ENCODE peak calls at places on chromosomes 5 and 9, in seven cellular contexts. One of them, this sample, is unnamed.

GRCh38 chr5:159049844-159050318 is 49.8 kb downstream of the EBF1 start:
- DNase-seq in K562: no peak
- DNase-seq in HCT116: no peak
- DNase-seq in HepG2: no peak
- DNase-seq in SK-N-SH: peak; percentile 39
- DNase-seq in T47D: peak; percentile 26
- DNase-seq in H1: no peak
- DNase-seq in this sample: no peak

GRCh38 chr9:1429328-1429727 is 379.2 kb downstream of the DMRT2 start:
- DNase-seq in T47D: peak; percentile 70
- DNase-seq in HCT116: no peak
- DNase-seq in SK-N-SH: peak; percentile 2
- DNase-seq in HepG2: peak; percentile 39
- DNase-seq in H1: peak; percentile 52
- DNase-seq in K562: no peak
- DNase-seq in this sample: no peak

GRCh38 chr5:151274666-151275065 is 21.7 kb downstream of the GM2A start:
- DNase-seq in HCT116: no peak
- DNase-seq in H1: no peak
- DNase-seq in K562: no peak
- DNase-seq in T47D: no peak
- DNase-seq in HepG2: no peak
- DNase-seq in SK-N-SH: no peak
- DNase-seq in this sample: no peak

GRCh38 chr9:113511047-113511521 is 47.6 kb downstream of the RGS3 start:
- DNase-seq in HepG2: no peak
- DNase-seq in K562: no peak
- DNase-seq in H1: no peak
- DNase-seq in HCT116: no peak
- DNase-seq in SK-N-SH: peak; percentile 73
- DNase-seq in T47D: no peak
- DNase-seq in this sample: no peak

GRCh38 chr5:37816883-37817282 is 23.0 kb downstream of the GDNF start:
- DNase-seq in HepG2: no peak
- DNase-seq in K562: no peak
- DNase-seq in H1: no peak
- DNase-seq in HCT116: no peak
- DNase-seq in SK-N-SH: no peak
- DNase-seq in T47D: no peak
- DNase-seq in this sample: no peak

GRCh38 chr9:33132249-33132772 is 34.8 kb downstream of the B4GALT1 start:
- DNase-seq in HCT116: no peak
- DNase-seq in K562: no peak
- DNase-seq in SK-N-SH: no peak
- DNase-seq in H1: no peak
- DNase-seq in T47D: no peak
- DNase-seq in HepG2: no peak
- DNase-seq in this sample: no peak

GRCh38 chr5:4453650-4454049 is 686.5 kb upstream of the ADAMTS16 start:
- DNase-seq in H1: no peak
- DNase-seq in SK-N-SH: no peak
- DNase-seq in HepG2: no peak
- DNase-seq in HCT116: no peak
- DNase-seq in K562: no peak
- DNase-seq in T47D: no peak
- DNase-seq in this sample: no peak

GRCh38 chr5:102152906-102153787 is 142.9 kb downstream of the SLCO4C1 start:
- DNase-seq in T47D: peak; percentile 54
- DNase-seq in HepG2: peak; percentile 48
- DNase-seq in H1: no peak
- DNase-seq in HCT116: peak; percentile 35
- DNase-seq in SK-N-SH: peak; percentile 69
- DNase-seq in K562: no peak
- DNase-seq in this sample: no peak

GRCh38 chr9:97710356-97711222 is 13.4 kb upstream of the XPA start:
- DNase-seq in K562: peak; percentile 75
- DNase-seq in HepG2: peak; percentile 44
- DNase-seq in SK-N-SH: peak; percentile 79
- DNase-seq in T47D: peak; percentile 67
- DNase-seq in HCT116: peak; percentile 47
- DNase-seq in H1: peak; percentile 58
- DNase-seq in this sample: no peak

GRCh38 chr5:175517824-175518450 is 39.6 kb downstream of the SFXN1 start:
- DNase-seq in H1: no peak
- DNase-seq in HCT116: peak; percentile 8
- DNase-seq in SK-N-SH: no peak
- DNase-seq in T47D: no peak
- DNase-seq in K562: peak; percentile 67
- DNase-seq in HepG2: no peak
- DNase-seq in this sample: no peak

GRCh38 chr9:27451207-27451792 is 72.8 kb upstream of the IFNK start:
- DNase-seq in HepG2: no peak
- DNase-seq in HCT116: no peak
- DNase-seq in T47D: no peak
- DNase-seq in K562: no peak
- DNase-seq in H1: no peak
- DNase-seq in SK-N-SH: no peak
- DNase-seq in this sample: no peak

GRCh38 chr5:39427633-39428032 is 2.9 kb upstream of the DAB2 start:
- DNase-seq in HepG2: peak; percentile 23
- DNase-seq in K562: no peak
- DNase-seq in HCT116: no peak
- DNase-seq in SK-N-SH: no peak
- DNase-seq in H1: no peak
- DNase-seq in T47D: no peak
- DNase-seq in this sample: no peak

GRCh38 chr5:123528878-123529277 is 16.9 kb downstream of the CSNK1G3 start:
- DNase-seq in K562: no peak
- DNase-seq in H1: no peak
- DNase-seq in HepG2: no peak
- DNase-seq in SK-N-SH: no peak
- DNase-seq in HCT116: no peak
- DNase-seq in T47D: no peak
- DNase-seq in this sample: no peak

GRCh38 chr9:2859776-2860379 is 16.0 kb upstream of the PUM3 start:
- DNase-seq in SK-N-SH: peak; percentile 61
- DNase-seq in H1: peak; percentile 81
- DNase-seq in T47D: peak; percentile 68
- DNase-seq in HCT116: peak; percentile 56
- DNase-seq in K562: peak; percentile 11
- DNase-seq in HepG2: peak; percentile 54
- DNase-seq in this sample: no peak

GRCh38 chr5:127961764-127962148 is 121.8 kb upstream of the SLC12A2 start:
- DNase-seq in HCT116: no peak
- DNase-seq in SK-N-SH: no peak
- DNase-seq in K562: no peak
- DNase-seq in HepG2: no peak
- DNase-seq in T47D: no peak
- DNase-seq in H1: no peak
- DNase-seq in this sample: no peak

GRCh38 chr5:53782620-53783019 is 222.2 kb downstream of the NDUFS4 start:
- DNase-seq in HCT116: no peak
- DNase-seq in H1: no peak
- DNase-seq in T47D: no peak
- DNase-seq in SK-N-SH: no peak
- DNase-seq in HepG2: no peak
- DNase-seq in K562: no peak
- DNase-seq in this sample: no peak

GRCh38 chr9:133478851-133479711 is at the start of gene SLC2A6:
- DNase-seq in HepG2: peak; percentile 63
- DNase-seq in T47D: peak; percentile 85
- DNase-seq in K562: peak; percentile 97
- DNase-seq in SK-N-SH: peak; percentile 98
- DNase-seq in HCT116: no peak
- DNase-seq in H1: peak; percentile 94
- DNase-seq in this sample: no peak

GRCh38 chr5:33891731-33892418 is at the start of gene ADAMTS12:
- DNase-seq in HCT116: no peak
- DNase-seq in SK-N-SH: peak; percentile 60
- DNase-seq in K562: peak; percentile 18
- DNase-seq in HepG2: no peak
- DNase-seq in T47D: no peak
- DNase-seq in H1: peak; percentile 81
- DNase-seq in this sample: no peak

GRCh38 chr9:87950765-87951488 is 23.4 kb downstream of the CDK20 start:
- DNase-seq in K562: peak; percentile 20
- DNase-seq in HepG2: peak; percentile 22
- DNase-seq in T47D: peak; percentile 57
- DNase-seq in H1: peak; percentile 57
- DNase-seq in SK-N-SH: peak; percentile 52
- DNase-seq in HCT116: peak; percentile 28
- DNase-seq in this sample: no peak

GRCh38 chr5:1701194-1701593 is 98.4 kb downstream of the MRPL36 start:
- DNase-seq in SK-N-SH: no peak
- DNase-seq in K562: no peak
- DNase-seq in HepG2: no peak
- DNase-seq in T47D: no peak
- DNase-seq in HCT116: no peak
- DNase-seq in H1: peak; percentile 39
- DNase-seq in this sample: no peak

GRCh38 chr5:72018158-72018803 is 89.0 kb upstream of the MAP1B start:
- DNase-seq in SK-N-SH: peak; percentile 39
- DNase-seq in H1: peak; percentile 91
- DNase-seq in T47D: peak; percentile 28
- DNase-seq in HepG2: peak; percentile 39
- DNase-seq in K562: peak; percentile 75
- DNase-seq in HCT116: peak; percentile 57
- DNase-seq in this sample: peak; percentile 26

DNA sequence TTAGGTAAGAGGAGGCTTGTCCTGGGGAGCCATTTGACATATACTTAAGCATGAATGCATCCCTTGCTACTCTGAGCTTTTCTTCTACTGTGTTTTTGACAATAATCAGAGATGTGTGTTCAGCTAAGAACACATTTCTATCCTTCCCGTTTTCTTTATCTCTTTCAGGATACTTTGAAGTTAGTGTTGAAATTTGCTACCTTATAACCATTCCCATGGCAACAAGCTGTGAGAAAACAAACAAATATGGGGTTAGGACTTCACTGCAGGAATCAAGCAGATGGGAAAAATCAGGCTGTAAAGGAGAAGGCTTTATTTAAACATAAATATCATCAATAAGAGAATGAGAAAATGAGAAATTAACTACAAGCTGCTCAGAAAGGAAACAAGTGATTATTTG is 35.1 kb downstream of the ZCCHC9 start:
- DNase-seq in H1: no peak
- DNase-seq in HepG2: no peak
- DNase-seq in SK-N-SH: no peak
- DNase-seq in HCT116: no peak
- DNase-seq in K562: no peak
- DNase-seq in T47D: no peak
- DNase-seq in this sample: no peak
- TF ChIP-seq JUND in H1: no peak
- TF ChIP-seq JUND in HepG2: no peak
- TF ChIP-seq JUND in SK-N-SH: no peak
- TF ChIP-seq JUND in HCT116: no peak
- TF ChIP-seq JUND in K562: no peak
- TF ChIP-seq JUND in T47D: no peak
- TF ChIP-seq JUND in this sample: no peak

GRCh38 chr5:110088676-110089436 is 399.1 kb downstream of the MAN2A1 start:
- DNase-seq in SK-N-SH: no peak
- DNase-seq in K562: no peak
- DNase-seq in HepG2: no peak
- DNase-seq in H1: no peak
- DNase-seq in T47D: no peak
- DNase-seq in HCT116: no peak
- DNase-seq in this sample: no peak
- TF ChIP-seq JUND in SK-N-SH: no peak
- TF ChIP-seq JUND in K562: no peak
- TF ChIP-seq JUND in HepG2: no peak
- TF ChIP-seq JUND in H1: no peak
- TF ChIP-seq JUND in T47D: no peak
- TF ChIP-seq JUND in HCT116: no peak
- TF ChIP-seq JUND in this sample: no peak

GRCh38 chr9:13960011-13960765 is 353.8 kb downstream of the NFIB start:
- DNase-seq in HepG2: no peak
- DNase-seq in H1: no peak
- DNase-seq in HCT116: no peak
- DNase-seq in K562: no peak
- DNase-seq in T47D: no peak
- DNase-seq in SK-N-SH: no peak
- DNase-seq in this sample: no peak

GRCh38 chr9:13967011-13967410 is 346.9 kb downstream of the NFIB start:
- DNase-seq in T47D: no peak
- DNase-seq in HepG2: no peak
- DNase-seq in SK-N-SH: no peak
- DNase-seq in H1: no peak
- DNase-seq in K562: no peak
- DNase-seq in HCT116: no peak
- DNase-seq in this sample: no peak

GRCh38 chr9:13967493-13967892 is 346.4 kb downstream of the NFIB start:
- DNase-seq in SK-N-SH: no peak
- DNase-seq in T47D: no peak
- DNase-seq in HCT116: no peak
- DNase-seq in K562: no peak
- DNase-seq in HepG2: no peak
- DNase-seq in H1: no peak
- DNase-seq in this sample: no peak

GRCh38 chr9:13962006-13962405 is 351.9 kb downstream of the NFIB start:
- DNase-seq in K562: no peak
- DNase-seq in HCT116: no peak
- DNase-seq in H1: no peak
- DNase-seq in T47D: no peak
- DNase-seq in SK-N-SH: no peak
- DNase-seq in HepG2: no peak
- DNase-seq in this sample: no peak

GRCh38 chr9:13963005-13963653 is 350.8 kb downstream of the NFIB start:
- DNase-seq in H1: no peak
- DNase-seq in SK-N-SH: no peak
- DNase-seq in K562: no peak
- DNase-seq in HCT116: no peak
- DNase-seq in T47D: no peak
- DNase-seq in HepG2: no peak
- DNase-seq in this sample: no peak
- TF ChIP-seq JUND in H1: no peak
- TF ChIP-seq JUND in SK-N-SH: no peak
- TF ChIP-seq JUND in K562: no peak
- TF ChIP-seq JUND in HCT116: no peak
- TF ChIP-seq JUND in T47D: no peak
- TF ChIP-seq JUND in HepG2: no peak
- TF ChIP-seq JUND in this sample: no peak

DNA sequence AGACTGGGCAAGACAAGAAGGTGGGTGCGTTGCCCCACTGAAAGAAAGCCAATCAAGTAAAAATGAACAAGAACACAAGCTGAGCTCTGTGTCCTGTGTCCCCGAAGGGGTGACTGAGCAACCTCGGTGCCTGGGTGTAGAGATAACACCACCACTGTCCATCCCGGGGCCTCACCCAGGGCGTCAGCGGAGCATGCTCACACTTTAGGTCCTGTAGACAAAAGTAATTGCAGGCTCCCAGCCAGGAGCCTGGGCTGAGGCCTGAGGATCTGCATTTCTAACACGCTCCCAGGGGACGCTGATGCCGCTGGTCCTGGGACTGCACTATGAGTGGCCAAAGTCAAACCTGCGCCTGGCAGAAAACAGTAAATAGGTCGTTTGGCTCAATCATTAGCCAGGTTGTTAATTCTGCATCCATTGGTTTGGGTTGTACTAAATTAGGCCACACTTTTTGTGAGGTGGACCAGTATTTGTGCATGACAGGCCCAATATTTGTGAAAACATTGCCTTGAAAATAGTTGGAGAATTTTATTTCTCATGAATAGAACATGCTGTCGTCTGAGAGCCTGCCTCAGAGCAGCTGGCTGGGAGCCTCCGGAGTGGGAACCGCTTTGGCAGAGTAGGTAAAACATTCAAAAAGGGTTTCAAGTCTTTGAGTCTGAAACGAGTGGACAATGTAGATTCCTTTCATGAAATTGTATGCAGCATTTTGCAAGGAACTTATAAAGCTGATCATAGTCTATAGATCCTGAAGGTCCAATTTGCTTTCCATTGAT is 38.3 kb downstream of the ANKRD33B start:
- DNase-seq in SK-N-SH: no peak
- DNase-seq in T47D: no peak
- DNase-seq in HCT116: no peak
- DNase-seq in HepG2: no peak
- DNase-seq in H1: no peak
- DNase-seq in K562: peak; percentile 70
- DNase-seq in this sample: no peak
- TF ChIP-seq JUND in SK-N-SH: no peak
- TF ChIP-seq JUND in T47D: no peak
- TF ChIP-seq JUND in HCT116: no peak
- TF ChIP-seq JUND in HepG2: no peak
- TF ChIP-seq JUND in H1: no peak
- TF ChIP-seq JUND in K562: peak; percentile 57
- TF ChIP-seq JUND in this sample: no peak